ENCODE peak calls at places on chromosome 17, in six cellular contexts. F, Q, X, N, T and V are unnamed samples.

GRCh38 chr17:4420692-4421131 is 13.0 kb upstream of the SPNS3 start:
- DNase-seq in N (peak), Q (peak), T (peak), F (peak), X (peak), V (peak)

GRCh38 chr17:39027037-39027436 is 59.8 kb upstream of the FBXO47 start:
- DNase-seq in T (peak), X (peak), N (peak), Q (peak), F (no peak), V (peak)

GRCh38 chr17:18328643-18329204 is 13.6 kb downstream of the SMCR8 start:
- DNase-seq in Q (no peak), N (no peak), F (no peak), X (no peak), T (no peak), V (no peak)

GRCh38 chr17:3639981-3640596 is 3.5 kb downstream of the CTNS start:
- DNase-seq in Q (no peak), F (peak), T (no peak), N (no peak), X (no peak), V (peak)

GRCh38 chr17:28001149-28001548 is 41.3 kb upstream of the NLK start:
- DNase-seq in X (no peak), Q (no peak), F (no peak), N (no peak), T (peak), V (no peak)

GRCh38 chr17:64061157-64061898 is 40.9 kb upstream of the ICAM2 start:
- DNase-seq in X (no peak), Q (no peak), F (no peak), T (peak), N (peak), V (no peak)

GRCh38 chr17:1485311-1485747 is 7.2 kb downstream of the MYO1C start:
- DNase-seq in Q (peak), N (peak), X (peak), T (peak), F (peak), V (peak)

GRCh38 chr17:2138318-2138717 is 83.4 kb downstream of the HIC1 start:
- DNase-seq in F (peak), X (no peak), N (no peak), T (peak), Q (peak), V (no peak)

GRCh38 chr17:5164465-5164864 is 27.2 kb downstream of the ZNF594 start:
- DNase-seq in Q (no peak), X (no peak), T (no peak), F (no peak), N (no peak), V (no peak)

GRCh38 chr17:2903193-2903974 is 107.1 kb downstream of the RAP1GAP2 start:
- DNase-seq in N (no peak), X (no peak), F (no peak), Q (no peak), T (no peak), V (no peak)

GRCh38 chr17:80568246-80568645 is 23.6 kb downstream of the RPTOR start:
- DNase-seq in N (no peak), Q (no peak), X (no peak), F (no peak), T (no peak), V (no peak)

GRCh38 chr17:42796066-42796758 is 2.3 kb downstream of the COA3 start:
- DNase-seq in F (no peak), T (no peak), X (no peak), Q (no peak), N (no peak), V (no peak)

GRCh38 chr17:42795465-42795864 is 3.0 kb downstream of the COA3 start:
- DNase-seq in F (no peak), T (no peak), Q (no peak), X (no peak), N (no peak), V (no peak)

GRCh38 chr17:42798011-42798382 is 507 bp downstream of the COA3 start:
- DNase-seq in Q (no peak), X (no peak), T (no peak), N (no peak), F (no peak), V (no peak)

GRCh38 chr17:42798383-42799380 is at the start of the genes CNTD1 and COA3:
- DNase-seq in N (peak), Q (peak), F (peak), T (peak), X (peak), V (peak)

GRCh38 chr17:42797067-42798007 is 1.2 kb downstream of the COA3 start:
- DNase-seq in Q (peak), N (peak), X (no peak), T (peak), F (no peak), V (no peak)
- TF ChIP-seq EZH2phosphoT487 in Q (no peak), N (no peak), X (no peak), T (no peak), F (no peak), V (no peak)

DNA sequence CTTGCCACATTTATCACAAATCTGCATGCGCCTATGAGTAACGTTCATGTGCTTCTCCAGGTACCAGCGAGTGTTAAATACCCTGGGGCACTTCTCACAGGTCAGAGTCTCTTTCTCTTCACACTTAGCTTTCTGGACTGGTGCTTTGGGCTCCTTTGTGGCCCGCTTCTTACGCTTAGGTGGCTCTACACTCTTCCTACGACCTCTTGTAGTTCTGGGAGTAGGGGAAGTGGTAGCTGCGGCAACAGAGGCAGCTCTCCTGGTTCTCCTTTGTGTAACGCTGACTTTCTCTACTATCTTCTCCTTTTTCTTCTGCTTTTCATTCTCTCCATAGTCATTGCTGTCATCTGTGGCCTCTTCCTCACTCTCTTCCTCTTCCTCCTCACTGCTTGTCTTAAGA is 45.2 kb downstream of the ZNF652 start:
- DNase-seq in N (no peak), Q (no peak), T (no peak), F (peak), X (no peak), V (no peak)
- TF ChIP-seq EZH2phosphoT487 in N (no peak), Q (no peak), T (no peak), F (no peak), X (no peak), V (no peak)

GRCh38 chr17:55264273-55264639 is 504 bp upstream of the HLF start:
- DNase-seq in N (no peak), T (no peak), Q (no peak), X (peak), F (no peak), V (peak)

GRCh38 chr17:55266051-55266957 is 1.5 kb downstream of the HLF start:
- DNase-seq in T (peak), F (no peak), X (peak), N (no peak), Q (no peak), V (peak)

GRCh38 chr17:55265434-55266021 is 768 bp downstream of the HLF start:
- DNase-seq in N (no peak), T (peak), Q (no peak), X (peak), F (no peak), V (peak)

GRCh38 chr17:55263565-55264272 is 1.0 kb upstream of the HLF start:
- DNase-seq in N (no peak), T (no peak), Q (no peak), F (no peak), X (peak), V (peak)

DNA sequence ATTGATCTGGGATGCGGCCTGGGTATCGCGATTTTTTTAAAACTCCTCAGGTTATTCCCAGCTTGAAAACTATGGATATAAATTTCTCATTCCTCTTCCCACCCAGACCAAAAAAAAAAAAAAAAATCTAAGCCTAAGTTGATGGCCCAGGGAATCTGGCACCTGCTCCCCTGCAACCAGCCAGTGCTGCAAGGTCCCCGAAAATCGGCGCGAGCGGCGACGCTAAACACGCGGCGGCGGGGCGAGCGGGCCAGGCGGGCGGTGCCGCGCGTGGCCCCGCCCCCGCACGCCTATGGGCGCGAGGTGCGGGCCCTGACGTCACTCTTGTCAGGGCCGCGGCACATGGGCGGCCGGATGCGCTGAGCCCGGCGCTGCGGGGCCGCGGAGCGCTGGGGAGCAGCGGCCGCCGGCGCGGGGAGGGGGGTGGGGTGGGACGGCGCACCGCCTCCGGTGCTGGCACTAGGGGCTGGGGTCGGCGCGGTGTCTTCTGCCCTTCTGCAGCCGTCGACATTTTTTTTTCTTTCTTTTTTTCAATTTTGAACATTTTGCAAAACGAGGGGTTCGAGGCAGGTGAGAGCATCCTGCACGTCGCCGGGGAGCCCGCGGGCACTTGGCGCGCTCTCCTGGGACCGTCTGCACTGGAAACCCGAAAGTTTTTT is at the start of gene HLF:
- DNase-seq in F (peak), T (peak), Q (peak), X (peak), N (peak), V (peak)
- TF ChIP-seq EZH2phosphoT487 in F (no peak), T (no peak), Q (peak), X (no peak), N (no peak), V (no peak)

GRCh38 chr17:79183221-79184158 is 108.9 kb downstream of the ENGASE start:
- DNase-seq in T (peak), X (peak), Q (peak), F (no peak), N (no peak), V (peak)
- TF ChIP-seq EZH2phosphoT487 in T (no peak), X (no peak), Q (peak), F (no peak), N (no peak), V (peak)

GRCh38 chr17:76547183-76547641 is 7.4 kb downstream of the PRCD start:
- DNase-seq in X (peak), N (peak), T (peak), Q (peak), F (peak), V (peak)

GRCh38 chr17:76547642-76548202 is 7.9 kb downstream of the PRCD start:
- DNase-seq in X (no peak), N (no peak), T (no peak), Q (no peak), F (no peak), V (no peak)

GRCh38 chr17:76544916-76545365 is 5.1 kb downstream of the PRCD start:
- DNase-seq in F (no peak), N (no peak), T (no peak), Q (no peak), X (no peak), V (no peak)

GRCh38 chr17:76545918-76546555 is 6.2 kb downstream of the PRCD start:
- DNase-seq in X (peak), T (no peak), N (no peak), F (no peak), Q (no peak), V (no peak)

GRCh38 chr17:76546556-76547182 is 6.8 kb downstream of the PRCD start:
- DNase-seq in T (peak), F (no peak), Q (no peak), X (peak), N (peak), V (no peak)
- TF ChIP-seq EZH2phosphoT487 in T (no peak), F (no peak), Q (no peak), X (no peak), N (no peak), V (no peak)

DNA sequence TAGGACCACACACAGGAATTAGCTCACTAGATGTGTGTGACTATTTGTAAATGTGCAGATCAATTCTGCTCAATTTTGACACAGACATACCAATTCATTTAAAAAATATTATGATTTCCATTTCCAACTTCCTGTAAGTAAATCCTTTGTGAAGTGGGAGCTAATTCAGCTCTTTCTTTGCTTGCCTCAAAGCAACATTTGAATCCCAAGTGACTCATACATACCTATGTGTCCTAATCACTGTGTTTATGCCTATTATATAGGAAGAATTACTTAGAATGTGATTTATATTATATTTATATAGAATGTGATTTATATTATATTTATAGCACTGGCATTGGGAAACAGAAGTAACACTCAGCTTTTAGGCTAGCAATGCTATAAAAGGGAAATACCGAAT is 195.9 kb upstream of the C17orf78 start:
- DNase-seq in T (peak), N (peak), X (no peak), F (no peak), Q (no peak), V (no peak)
- TF ChIP-seq EZH2phosphoT487 in T (no peak), N (no peak), X (no peak), F (no peak), Q (no peak), V (no peak)

DNA sequence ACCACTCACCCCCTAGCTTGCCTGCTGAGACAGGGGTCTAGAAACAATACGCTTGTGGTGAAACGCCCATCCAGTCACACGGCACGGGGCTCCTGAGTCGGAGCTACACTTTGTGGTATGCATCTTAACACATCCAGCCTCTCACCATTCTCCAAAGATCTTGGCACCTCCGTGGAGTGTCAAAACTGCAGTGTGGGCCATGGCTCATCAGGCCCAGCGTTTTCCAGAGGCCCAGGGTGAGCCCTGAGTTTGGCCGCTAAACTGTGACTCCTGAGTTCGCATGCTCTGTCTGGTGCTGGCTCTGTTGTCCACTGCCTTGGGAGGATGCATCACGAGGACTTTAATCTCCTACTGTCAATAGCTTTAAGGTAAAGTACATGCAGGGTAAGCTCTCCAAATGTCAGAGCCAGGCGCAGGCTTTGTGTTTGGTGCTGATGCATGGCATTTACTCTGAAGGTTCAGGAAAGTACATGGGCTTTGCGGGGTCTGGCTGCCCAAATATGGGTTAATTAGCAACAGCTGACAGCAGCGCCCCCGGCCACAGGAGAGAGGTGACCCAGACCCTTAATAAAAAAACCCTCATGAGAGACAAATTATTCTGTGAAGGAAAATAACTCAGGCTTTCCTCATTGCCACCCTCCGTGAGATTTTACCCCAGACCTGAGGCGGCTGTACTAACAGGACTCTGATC is 118.4 kb downstream of the CCDC182 start:
- DNase-seq in N (no peak), X (no peak), F (no peak), T (no peak), Q (no peak), V (no peak)
- TF ChIP-seq EZH2phosphoT487 in N (no peak), X (no peak), F (no peak), T (no peak), Q (no peak), V (no peak)

GRCh38 chr17:68470959-68471358 is 13.7 kb upstream of the WIPI1 start:
- DNase-seq in Q (no peak), F (no peak), T (no peak), N (no peak), X (no peak), V (no peak)
- TF ChIP-seq EZH2phosphoT487 in Q (no peak), F (no peak), T (no peak), N (no peak), X (no peak), V (no peak)